ENCODE peak calls at places on chromosomes 7 and 10, in eight cellular contexts. One of them, this sample, is unnamed. For H3K36me3, the result is how much of the 10 kb centered on the place peaks cover.

GRCh38 chr10:111370101-111370500 is 293.3 kb downstream of the ADRA2A start:
- DNase-seq in gastrocnemius medialis: no peak
- DNase-seq in heart right ventricle: no peak
- DNase-seq in aorta: no peak
- DNase-seq in body of pancreas: no peak
- DNase-seq in cardiac muscle cell: no peak
- DNase-seq in GM23338: peak
- DNase-seq in psoas muscle: no peak
- DNase-seq in this sample: peak

GRCh38 chr7:114985316-114985715 is 63.4 kb downstream of the MDFIC start:
- DNase-seq in gastrocnemius medialis: no peak
- DNase-seq in heart right ventricle: no peak
- DNase-seq in aorta: no peak
- DNase-seq in body of pancreas: no peak
- DNase-seq in cardiac muscle cell: no peak
- DNase-seq in GM23338: no peak
- DNase-seq in psoas muscle: no peak
- DNase-seq in this sample: no peak

GRCh38 chr10:4546500-4546899 is 279.5 kb upstream of the AKR1E2 start:
- DNase-seq in gastrocnemius medialis: no peak
- DNase-seq in heart right ventricle: no peak
- DNase-seq in aorta: no peak
- DNase-seq in body of pancreas: no peak
- DNase-seq in cardiac muscle cell: no peak
- DNase-seq in GM23338: no peak
- DNase-seq in psoas muscle: no peak
- DNase-seq in this sample: no peak

GRCh38 chr7:12007591-12007990 is 175.6 kb upstream of the THSD7A start:
- DNase-seq in gastrocnemius medialis: no peak
- DNase-seq in heart right ventricle: no peak
- DNase-seq in aorta: no peak
- DNase-seq in body of pancreas: no peak
- DNase-seq in cardiac muscle cell: no peak
- DNase-seq in GM23338: no peak
- DNase-seq in psoas muscle: no peak
- DNase-seq in this sample: no peak

GRCh38 chr10:63266337-63267327 is 133.5 kb downstream of the NRBF2 start:
- DNase-seq in gastrocnemius medialis: no peak
- DNase-seq in heart right ventricle: no peak
- DNase-seq in aorta: no peak
- DNase-seq in body of pancreas: no peak
- DNase-seq in cardiac muscle cell: no peak
- DNase-seq in GM23338: peak
- DNase-seq in psoas muscle: no peak
- DNase-seq in this sample: no peak

GRCh38 chr10:100828744-100829102 is 83.3 kb downstream of the PAX2 start:
- DNase-seq in gastrocnemius medialis: no peak
- DNase-seq in heart right ventricle: no peak
- DNase-seq in aorta: no peak
- DNase-seq in body of pancreas: peak
- DNase-seq in cardiac muscle cell: peak
- DNase-seq in GM23338: peak
- DNase-seq in psoas muscle: no peak
- DNase-seq in this sample: peak

GRCh38 chr7:93750986-93751385 is 139.6 kb downstream of the TFPI2 start:
- DNase-seq in gastrocnemius medialis: no peak
- DNase-seq in heart right ventricle: no peak
- DNase-seq in aorta: no peak
- DNase-seq in body of pancreas: no peak
- DNase-seq in cardiac muscle cell: no peak
- DNase-seq in GM23338: no peak
- DNase-seq in psoas muscle: no peak
- DNase-seq in this sample: no peak

GRCh38 chr7:33904680-33905388 is 505 bp upstream of the BMPER start:
- DNase-seq in gastrocnemius medialis: no peak
- DNase-seq in heart right ventricle: peak
- DNase-seq in aorta: no peak
- DNase-seq in body of pancreas: peak
- DNase-seq in cardiac muscle cell: peak
- DNase-seq in GM23338: peak
- DNase-seq in psoas muscle: peak
- DNase-seq in this sample: peak

GRCh38 chr7:12139421-12139820 is 71.7 kb upstream of the TMEM106B start:
- DNase-seq in gastrocnemius medialis: no peak
- DNase-seq in heart right ventricle: no peak
- DNase-seq in aorta: no peak
- DNase-seq in body of pancreas: no peak
- DNase-seq in cardiac muscle cell: no peak
- DNase-seq in GM23338: no peak
- DNase-seq in psoas muscle: no peak
- DNase-seq in this sample: no peak

GRCh38 chr10:49595003-49595712 is 15.0 kb upstream of the SLC18A3 start:
- DNase-seq in gastrocnemius medialis: no peak
- DNase-seq in heart right ventricle: no peak
- DNase-seq in aorta: no peak
- DNase-seq in body of pancreas: no peak
- DNase-seq in cardiac muscle cell: no peak
- DNase-seq in GM23338: no peak
- DNase-seq in psoas muscle: no peak
- DNase-seq in this sample: no peak

GRCh38 chr7:36986429-36987362 is 262.4 kb upstream of the AOAH start:
- DNase-seq in gastrocnemius medialis: peak
- DNase-seq in heart right ventricle: peak
- DNase-seq in aorta: peak
- DNase-seq in body of pancreas: peak
- DNase-seq in cardiac muscle cell: peak
- DNase-seq in GM23338: peak
- DNase-seq in psoas muscle: peak
- DNase-seq in this sample: peak

DNA sequence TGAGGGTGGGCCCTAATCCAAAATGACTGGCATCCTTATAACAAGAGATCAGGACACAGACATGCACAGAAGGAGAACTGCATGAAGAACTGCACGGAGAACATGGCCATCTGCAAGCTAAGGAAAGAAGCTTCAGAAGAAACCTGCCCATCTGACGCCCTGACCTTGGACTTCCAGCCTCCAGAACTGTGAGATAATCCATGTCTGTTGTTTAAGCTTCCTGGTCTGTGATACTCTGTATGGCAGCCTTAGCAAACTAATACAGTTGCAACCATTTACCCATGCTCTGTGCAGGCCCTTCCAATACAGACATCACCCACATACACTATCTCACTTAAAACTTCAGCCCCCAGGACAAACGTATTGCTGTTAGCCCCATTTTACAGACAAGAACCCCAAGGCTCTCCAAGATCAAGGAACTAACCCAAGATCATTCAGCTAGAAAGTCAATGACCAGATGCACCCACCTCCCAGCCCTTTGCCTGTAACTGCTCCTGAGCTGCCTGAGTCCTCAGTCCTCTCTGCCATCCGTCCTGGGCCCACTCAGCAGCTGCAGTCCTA is 39.7 kb downstream of the DLG5 start:
- DNase-seq in gastrocnemius medialis: no peak
- DNase-seq in heart right ventricle: no peak
- DNase-seq in aorta: no peak
- DNase-seq in body of pancreas: no peak
- DNase-seq in cardiac muscle cell: no peak
- DNase-seq in GM23338: no peak
- DNase-seq in psoas muscle: no peak
- DNase-seq in this sample: no peak
- H3K4me3 ChIP-seq in gastrocnemius medialis: no peak
- H3K4me3 ChIP-seq in heart right ventricle: no peak
- H3K4me3 ChIP-seq in aorta: no peak
- H3K4me3 ChIP-seq in body of pancreas: no peak
- H3K4me3 ChIP-seq in cardiac muscle cell: no peak
- H3K4me3 ChIP-seq in GM23338: no peak
- H3K4me3 ChIP-seq in psoas muscle: no peak
- H3K4me3 ChIP-seq in this sample: no peak

GRCh38 chr10:21499910-21500577 is 25.4 kb downstream of the SKIDA1 start:
- DNase-seq in gastrocnemius medialis: no peak
- DNase-seq in heart right ventricle: no peak
- DNase-seq in aorta: peak
- DNase-seq in body of pancreas: no peak
- DNase-seq in cardiac muscle cell: peak
- DNase-seq in GM23338: no peak
- DNase-seq in psoas muscle: peak
- DNase-seq in this sample: peak

GRCh38 chr10:21500578-21500910 is 24.9 kb downstream of the SKIDA1 start:
- DNase-seq in gastrocnemius medialis: no peak
- DNase-seq in heart right ventricle: no peak
- DNase-seq in aorta: no peak
- DNase-seq in body of pancreas: no peak
- DNase-seq in cardiac muscle cell: no peak
- DNase-seq in GM23338: peak
- DNase-seq in psoas muscle: no peak
- DNase-seq in this sample: no peak

GRCh38 chr10:21498977-21499376 is 26.5 kb downstream of the SKIDA1 start:
- DNase-seq in gastrocnemius medialis: no peak
- DNase-seq in heart right ventricle: no peak
- DNase-seq in aorta: no peak
- DNase-seq in body of pancreas: no peak
- DNase-seq in cardiac muscle cell: no peak
- DNase-seq in GM23338: peak
- DNase-seq in psoas muscle: no peak
- DNase-seq in this sample: no peak

GRCh38 chr10:21498416-21498815 is 27.1 kb downstream of the SKIDA1 start:
- DNase-seq in gastrocnemius medialis: no peak
- DNase-seq in heart right ventricle: no peak
- DNase-seq in aorta: no peak
- DNase-seq in body of pancreas: no peak
- DNase-seq in cardiac muscle cell: no peak
- DNase-seq in GM23338: no peak
- DNase-seq in psoas muscle: no peak
- DNase-seq in this sample: no peak

DNA sequence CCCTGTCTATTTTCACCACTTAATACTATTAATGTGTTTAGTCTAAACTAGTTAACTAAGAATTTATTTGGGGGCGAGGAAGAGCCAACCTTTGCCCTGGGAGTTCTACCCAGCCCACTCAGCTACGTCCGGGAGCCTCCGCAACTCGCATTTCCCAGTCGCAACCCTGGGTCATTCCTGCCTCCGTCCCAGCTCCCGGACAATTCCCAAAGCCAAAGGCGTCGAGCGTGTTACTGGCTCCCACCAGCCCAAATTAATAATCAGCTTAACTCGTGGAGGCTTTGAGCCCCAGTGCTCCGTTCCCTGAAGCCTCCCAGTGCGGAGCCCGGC is 25.9 kb downstream of the SKIDA1 start:
- DNase-seq in gastrocnemius medialis: no peak
- DNase-seq in heart right ventricle: no peak
- DNase-seq in aorta: no peak
- DNase-seq in body of pancreas: no peak
- DNase-seq in cardiac muscle cell: no peak
- DNase-seq in GM23338: peak
- DNase-seq in psoas muscle: no peak
- DNase-seq in this sample: peak
- H3K36me3 ChIP-seq in gastrocnemius medialis: under half
- H3K36me3 ChIP-seq in heart right ventricle: under half
- H3K36me3 ChIP-seq in aorta: under half
- H3K36me3 ChIP-seq in body of pancreas: under half
- H3K36me3 ChIP-seq in cardiac muscle cell: under half
- H3K36me3 ChIP-seq in GM23338: under half
- H3K36me3 ChIP-seq in psoas muscle: under half
- H3K36me3 ChIP-seq in this sample: under half

GRCh38 chr7:139033346-139034114 is 2.3 kb downstream of the ZC3HAV1L start:
- DNase-seq in gastrocnemius medialis: no peak
- DNase-seq in heart right ventricle: no peak
- DNase-seq in aorta: no peak
- DNase-seq in body of pancreas: no peak
- DNase-seq in cardiac muscle cell: no peak
- DNase-seq in GM23338: no peak
- DNase-seq in psoas muscle: no peak
- DNase-seq in this sample: no peak

GRCh38 chr7:139032473-139032872 is 3.4 kb downstream of the ZC3HAV1L start:
- DNase-seq in gastrocnemius medialis: no peak
- DNase-seq in heart right ventricle: no peak
- DNase-seq in aorta: no peak
- DNase-seq in body of pancreas: no peak
- DNase-seq in cardiac muscle cell: no peak
- DNase-seq in GM23338: no peak
- DNase-seq in psoas muscle: no peak
- DNase-seq in this sample: no peak

GRCh38 chr7:139035588-139036353 is at the start of gene ZC3HAV1L:
- DNase-seq in gastrocnemius medialis: no peak
- DNase-seq in heart right ventricle: peak
- DNase-seq in aorta: peak
- DNase-seq in body of pancreas: peak
- DNase-seq in cardiac muscle cell: peak
- DNase-seq in GM23338: peak
- DNase-seq in psoas muscle: peak
- DNase-seq in this sample: peak

GRCh38 chr7:139034855-139035587 is 821 bp downstream of the ZC3HAV1L start:
- DNase-seq in gastrocnemius medialis: no peak
- DNase-seq in heart right ventricle: peak
- DNase-seq in aorta: peak
- DNase-seq in body of pancreas: peak
- DNase-seq in cardiac muscle cell: no peak
- DNase-seq in GM23338: peak
- DNase-seq in psoas muscle: peak
- DNase-seq in this sample: peak

DNA sequence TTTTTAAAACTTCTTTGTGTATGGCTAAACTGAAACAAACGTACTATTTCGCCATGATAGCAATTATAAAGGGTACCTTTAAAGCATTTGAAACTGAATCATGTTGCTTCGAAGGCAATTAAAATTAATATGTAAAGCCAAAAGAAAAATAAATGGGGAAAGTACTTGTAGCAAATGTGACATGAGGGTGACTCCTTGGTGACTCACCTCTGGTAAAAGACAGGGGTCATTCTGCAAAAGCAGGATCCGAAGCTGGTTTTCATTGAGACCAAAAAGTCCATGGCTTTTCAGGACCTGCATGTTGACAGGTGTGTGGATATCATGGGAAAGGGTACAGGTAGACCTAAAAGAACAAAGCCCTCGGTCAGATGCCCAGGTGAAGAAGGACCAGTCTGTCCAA is 1.5 kb downstream of the ZC3HAV1L start:
- DNase-seq in gastrocnemius medialis: no peak
- DNase-seq in heart right ventricle: no peak
- DNase-seq in aorta: no peak
- DNase-seq in body of pancreas: no peak
- DNase-seq in cardiac muscle cell: no peak
- DNase-seq in GM23338: no peak
- DNase-seq in psoas muscle: no peak
- DNase-seq in this sample: no peak
- H3K4me3 ChIP-seq in gastrocnemius medialis: no peak
- H3K4me3 ChIP-seq in heart right ventricle: peak
- H3K4me3 ChIP-seq in aorta: no peak
- H3K4me3 ChIP-seq in body of pancreas: no peak
- H3K4me3 ChIP-seq in cardiac muscle cell: no peak
- H3K4me3 ChIP-seq in GM23338: peak
- H3K4me3 ChIP-seq in psoas muscle: no peak
- H3K4me3 ChIP-seq in this sample: no peak

DNA sequence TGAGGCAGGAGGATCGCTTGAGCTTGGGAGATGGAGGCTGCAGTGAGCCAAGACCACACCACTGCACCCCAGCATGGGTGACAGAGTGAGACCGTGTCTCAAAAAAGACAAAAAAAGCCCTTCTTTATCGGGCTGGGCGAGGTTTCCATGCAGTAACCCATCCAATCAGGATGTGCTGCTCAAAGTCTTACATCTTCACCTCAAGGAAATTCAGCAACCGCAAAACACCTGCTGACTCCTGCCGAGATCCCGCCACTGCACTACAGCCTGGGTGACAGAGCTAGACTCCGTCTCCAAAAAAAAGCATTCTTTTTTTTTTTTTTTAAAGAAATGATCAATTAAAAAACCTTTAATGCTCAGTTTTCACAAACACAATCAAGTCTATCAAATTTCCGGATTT is 75.7 kb upstream of the KCTD7 start:
- DNase-seq in gastrocnemius medialis: no peak
- DNase-seq in heart right ventricle: no peak
- DNase-seq in aorta: no peak
- DNase-seq in body of pancreas: no peak
- DNase-seq in cardiac muscle cell: no peak
- DNase-seq in GM23338: no peak
- DNase-seq in psoas muscle: no peak
- DNase-seq in this sample: no peak
- H3K36me3 ChIP-seq in gastrocnemius medialis: under half
- H3K36me3 ChIP-seq in heart right ventricle: under half
- H3K36me3 ChIP-seq in aorta: under half
- H3K36me3 ChIP-seq in body of pancreas: under half
- H3K36me3 ChIP-seq in cardiac muscle cell: under half
- H3K36me3 ChIP-seq in GM23338: under half
- H3K36me3 ChIP-seq in psoas muscle: under half
- H3K36me3 ChIP-seq in this sample: under half

This sample was measured in H7.